ENCODE peak calls at places on chromosome 11, in nine cellular contexts. R, J, A, T, F, C, Q, D and V are unnamed samples.

GRCh38 chr11:16292167-16292859 is 64.0 kb downstream of the SOX6 start:
- DNase-seq in R (no peak), D (no peak), J (no peak), C (no peak), Q (no peak), F (no peak), T (no peak), A (no peak), V (no peak)

GRCh38 chr11:117454564-117454917 is 126.9 kb downstream of the CEP164 start:
- DNase-seq in Q (no peak), J (no peak), A (no peak), D (no peak), F (no peak), C (no peak), T (no peak), R (no peak), V (no peak)

GRCh38 chr11:2589538-2589934 is 110.3 kb downstream of the KCNQ1OT1 start:
- DNase-seq in T (no peak), J (no peak), D (no peak), C (peak; percentile 0), R (peak; percentile 7), Q (no peak), A (no peak), F (no peak), V (no peak)

GRCh38 chr11:130003717-130004001 is 1.0 kb upstream of the PRDM10 start:
- DNase-seq in J (no peak), Q (no peak), C (no peak), D (no peak), R (peak; percentile 45), F (no peak), A (no peak), T (no peak), V (no peak)

GRCh38 chr11:64216879-64217278 is 9.1 kb downstream of the TRPT1 start:
- DNase-seq in C (no peak), F (no peak), A (no peak), J (no peak), R (no peak), Q (no peak), T (no peak), D (no peak), V (peak; percentile 2)

GRCh38 chr11:94325681-94326080 is 21.3 kb downstream of the IZUMO1R start:
- DNase-seq in A (no peak), C (peak; percentile 9), D (no peak), J (no peak), T (no peak), R (no peak), Q (no peak), F (no peak), V (peak; percentile 73)

GRCh38 chr11:859394-860131 is 16.9 kb downstream of the TSPAN4 start:
- DNase-seq in T (peak; percentile 23), R (peak; percentile 81), Q (peak; percentile 88), D (no peak), C (peak; percentile 75), J (no peak), A (peak; percentile 74), F (no peak), V (no peak)

GRCh38 chr11:72609451-72609850 is 64.8 kb downstream of the PDE2A start:
- DNase-seq in T (no peak), A (no peak), F (no peak), Q (no peak), C (peak; percentile 56), R (no peak), J (no peak), D (no peak), V (no peak)

GRCh38 chr11:126647735-126648134 is 292.2 kb downstream of the ST3GAL4 start:
- DNase-seq in R (no peak), A (no peak), T (peak; percentile 59), J (no peak), D (no peak), F (no peak), Q (no peak), C (peak; percentile 85), V (peak; percentile 30)

GRCh38 chr11:131253885-131254204 is 116.6 kb upstream of the NTM start:
- DNase-seq in F (no peak), C (peak; percentile 12), D (no peak), R (no peak), A (peak; percentile 13), J (no peak), Q (no peak), T (no peak), V (peak; percentile 30)

GRCh38 chr11:77312107-77312506 is 10.6 kb upstream of the GDPD4 start:
- DNase-seq in T (no peak), J (no peak), R (no peak), D (no peak), A (no peak), F (no peak), Q (no peak), C (no peak), V (no peak)

GRCh38 chr11:35267504-35267903 is 128.5 kb downstream of the CD44 start:
- DNase-seq in R (no peak), T (peak; percentile 27), F (no peak), C (peak; percentile 68), J (no peak), Q (no peak), D (no peak), A (no peak), V (no peak)

GRCh38 chr11:62439785-62440602 is 21.2 kb downstream of the SCGB1A1 start:
- DNase-seq in Q (peak; percentile 70), D (no peak), A (no peak), T (no peak), J (no peak), C (peak; percentile 72), F (no peak), R (no peak), V (no peak)

GRCh38 chr11:30196400-30197206 is 34.2 kb upstream of the FSHB start:
- DNase-seq in C (peak; percentile 39), R (peak; percentile 44), Q (peak; percentile 69), T (no peak), D (no peak), J (peak; percentile 52), F (peak; percentile 5), A (peak; percentile 21), V (peak; percentile 80)

GRCh38 chr11:124612045-124612444 is 817 bp downstream of the PANX3 start:
- DNase-seq in D (no peak), T (no peak), Q (no peak), A (no peak), J (no peak), R (no peak), F (no peak), C (no peak), V (no peak)

GRCh38 chr11:80593981-80594380 is 1153.2 kb upstream of the TENM4 start:
- DNase-seq in A (peak; percentile 40), T (no peak), J (no peak), F (no peak), C (peak; percentile 48), R (no peak), D (no peak), Q (no peak), V (no peak)

GRCh38 chr11:36122715-36123114 is 166.5 kb downstream of the COMMD9 start:
- DNase-seq in Q (no peak), A (no peak), D (no peak), J (no peak), C (no peak), F (no peak), R (no peak), T (no peak), V (no peak)

GRCh38 chr11:1829039-1829820 is 5.6 kb upstream of the SYT8 start:
- DNase-seq in R (no peak), F (no peak), D (no peak), C (peak; percentile 86), Q (no peak), A (no peak), T (peak; percentile 34), J (no peak), V (no peak)

GRCh38 chr11:65528819-65529350 is 4.0 kb downstream of the SCYL1 start:
- DNase-seq in R (no peak), Q (no peak), J (no peak), D (no peak), T (no peak), F (no peak), A (no peak), C (no peak), V (no peak)

GRCh38 chr11:106794058-106794457 is 224.2 kb downstream of the GUCY1A2 start:
- DNase-seq in D (no peak), J (no peak), T (no peak), Q (no peak), R (no peak), A (no peak), F (no peak), C (no peak), V (no peak)

GRCh38 chr11:5536482-5536881 is 11.9 kb downstream of the OR52H1 start:
- DNase-seq in C (no peak), A (no peak), T (no peak), R (no peak), J (no peak), Q (no peak), F (no peak), D (no peak), V (no peak)

GRCh38 chr11:65391007-65391406 is 4.6 kb downstream of the FRMD8 start:
- DNase-seq in A (no peak), C (peak; percentile 35), F (no peak), D (no peak), T (no peak), J (no peak), Q (no peak), R (peak; percentile 57), V (peak; percentile 42)

GRCh38 chr11:120184371-120184945 is 26.4 kb upstream of the OAF start:
- DNase-seq in Q (no peak), D (no peak), A (no peak), R (peak; percentile 78), J (no peak), C (no peak), T (no peak), F (no peak), V (no peak)

GRCh38 chr11:70124321-70125061 is 46.4 kb downstream of the ANO1 start:
- DNase-seq in Q (no peak), F (no peak), C (no peak), T (no peak), R (no peak), J (no peak), D (no peak), A (no peak), V (no peak)

GRCh38 chr11:112523477-112523876 is 262.8 kb upstream of the PLET1 start:
- DNase-seq in A (peak; percentile 85), D (no peak), C (peak; percentile 62), J (no peak), T (no peak), F (no peak), Q (peak; percentile 27), R (peak; percentile 19), V (peak; percentile 84)

GRCh38 chr11:19670030-19670761 is 42.4 kb upstream of the NAV2 start:
- DNase-seq in R (no peak), D (no peak), Q (no peak), T (no peak), F (no peak), C (peak; percentile 57), J (no peak), A (no peak), V (peak; percentile 32)

GRCh38 chr11:95145430-95146063 is 55.9 kb downstream of the ENDOD1 start:
- DNase-seq in F (no peak), A (no peak), R (no peak), T (no peak), D (no peak), Q (no peak), J (no peak), C (no peak), V (no peak)

GRCh38 chr11:64071849-64072248 is 36.1 kb downstream of the FLRT1 start:
- DNase-seq in R (no peak), J (no peak), D (no peak), C (no peak), A (peak; percentile 21), F (no peak), T (no peak), Q (no peak), V (no peak)

GRCh38 chr11:33723238-33723881 is 12.9 kb downstream of the CD59 start:
- DNase-seq in F (no peak), D (peak; percentile 24), R (no peak), C (peak; percentile 80), Q (peak; percentile 64), J (no peak), A (no peak), T (no peak), V (no peak)

GRCh38 chr11:63871962-63872832 is 33.3 kb downstream of the MARK2 start:
- DNase-seq in R (peak; percentile 75), T (peak; percentile 89), A (peak; percentile 82), C (peak; percentile 85), F (no peak), Q (peak; percentile 82), D (peak; percentile 98), J (peak; percentile 43), V (peak; percentile 41)

GRCh38 chr11:76670475-76671235 is at the start of gene LRRC32:
- DNase-seq in A (no peak), F (no peak), R (peak; percentile 75), Q (peak; percentile 86), J (peak; percentile 26), C (no peak), D (no peak), T (no peak), V (peak; percentile 78)